ENCODE peak calls at places on chromosomes 13 and 19, in nine cellular contexts. M is GM23248, G is neural progenitor cell, Z is HCT116, Q is hepatocyte, E is GM23338, C is OCI-LY7, J is MM.1S, P is SK-N-SH. R is an unnamed sample.
A peak's percentile ranks its signal among the peaks of the same experiment; 100 is the strongest.

GRCh38 chr13:100128373-100128772 is 39.5 kb downstream of the PCCA start:
- DNase-seq in M (peak; percentile 17), G (no peak), Z (no peak), Q (peak; percentile 36), E (no peak), C (no peak), J (no peak), P (no peak), R (no peak)

GRCh38 chr13:102856603-102857002 is 10.8 kb downstream of the ERCC5 start:
- DNase-seq in M (peak; percentile 71), G (no peak), Z (no peak), Q (no peak), E (no peak), C (no peak), J (no peak), P (no peak), R (no peak)

GRCh38 chr19:45902651-45903625 is 525 bp upstream of the MYPOP start:
- DNase-seq in M (peak; percentile 98), G (peak; percentile 99), Z (peak; percentile 92), Q (peak; percentile 99), E (peak; percentile 97), C (peak; percentile 98), J (peak; percentile 98), P (peak; percentile 100), R (peak; percentile 97)

GRCh38 chr13:33186851-33187250 is 98.7 kb downstream of the STARD13 start:
- DNase-seq in M (peak; percentile 28), G (no peak), Z (no peak), Q (no peak), E (peak; percentile 65), C (no peak), J (no peak), P (no peak), R (peak; percentile 17)

GRCh38 chr13:98837896-98838295 is 85.4 kb upstream of the SLC15A1 start:
- DNase-seq in M (no peak), G (no peak), Z (no peak), Q (no peak), E (no peak), C (no peak), J (no peak), P (no peak), R (no peak)

GRCh38 chr13:106104281-106104901 is 431.1 kb downstream of the EFNB2 start:
- DNase-seq in M (peak; percentile 90), G (peak; percentile 20), Z (peak; percentile 78), Q (peak; percentile 33), E (no peak), C (no peak), J (no peak), P (no peak), R (peak; percentile 91)

GRCh38 chr13:29210676-29211075 is 384.8 kb downstream of the SLC7A1 start:
- DNase-seq in M (no peak), G (no peak), Z (no peak), Q (no peak), E (no peak), C (no peak), J (no peak), P (no peak), R (no peak)

GRCh38 chr19:1112254-1113208 is 8.7 kb downstream of the GPX4 start:
- DNase-seq in M (peak; percentile 43), G (peak; percentile 55), Z (no peak), Q (no peak), E (peak; percentile 83), C (no peak), J (no peak), P (peak; percentile 79), R (no peak)

GRCh38 chr13:29594710-29595379 is 643 bp downstream of the SLC7A1 start:
- DNase-seq in M (peak; percentile 90), G (peak; percentile 57), Z (no peak), Q (peak; percentile 77), E (peak; percentile 22), C (peak; percentile 72), J (no peak), P (peak; percentile 78), R (peak; percentile 47)

GRCh38 chr19:40191836-40192646 is 815 bp downstream of the MAP3K10 start:
- DNase-seq in M (peak; percentile 61), G (peak; percentile 89), Z (no peak), Q (peak; percentile 55), E (peak; percentile 85), C (peak; percentile 53), J (peak; percentile 22), P (peak; percentile 88), R (peak; percentile 2)

GRCh38 chr19:35348909-35349611 is 1.4 kb downstream of the FFAR1 start:
- DNase-seq in M (no peak), G (peak; percentile 40), Z (no peak), Q (no peak), E (peak; percentile 34), C (peak; percentile 93), J (no peak), P (no peak), R (no peak)

GRCh38 chr19:37389234-37389633 is 18.3 kb downstream of the ZNF527 start:
- DNase-seq in M (no peak), G (no peak), Z (no peak), Q (no peak), E (no peak), C (no peak), J (no peak), P (no peak), R (no peak)

GRCh38 chr19:21823224-21823623 is 12.8 kb downstream of the ZNF43 start:
- DNase-seq in M (no peak), G (no peak), Z (no peak), Q (no peak), E (no peak), C (no peak), J (no peak), P (no peak), R (no peak)

GRCh38 chr19:49889687-49890348 is 6.9 kb downstream of the IL4I1 start:
- DNase-seq in M (peak; percentile 82), G (peak; percentile 91), Z (peak; percentile 53), Q (peak; percentile 78), E (peak; percentile 94), C (peak; percentile 58), J (peak; percentile 42), P (peak; percentile 82), R (no peak)

GRCh38 chr13:25701304-25701703 is 329.5 kb downstream of the ATP8A2 start:
- DNase-seq in M (no peak), G (no peak), Z (no peak), Q (no peak), E (no peak), C (no peak), J (no peak), P (no peak), R (no peak)

GRCh38 chr13:25699056-25699455 is 327.3 kb downstream of the ATP8A2 start:
- DNase-seq in M (no peak), G (no peak), Z (no peak), Q (no peak), E (no peak), C (no peak), J (no peak), P (no peak), R (no peak)

GRCh38 chr13:25699600-25699999 is 327.8 kb downstream of the ATP8A2 start:
- DNase-seq in M (no peak), G (no peak), Z (no peak), Q (no peak), E (no peak), C (no peak), J (no peak), P (no peak), R (no peak)
- TF ChIP-seq EZH2phosphoT487 in M (no peak), G (no peak), Z (no peak), Q (no peak), E (no peak), C (no peak), J (no peak), P (no peak), R (no peak)

GRCh38 chr19:8459095-8459494 is 14.3 kb downstream of the HNRNPM start:
- DNase-seq in M (no peak), G (no peak), Z (no peak), Q (no peak), E (no peak), C (no peak), J (no peak), P (no peak), R (no peak)

GRCh38 chr19:8458380-8458779 is 13.6 kb downstream of the HNRNPM start:
- DNase-seq in M (no peak), G (no peak), Z (no peak), Q (no peak), E (no peak), C (no peak), J (no peak), P (no peak), R (no peak)

GRCh38 chr19:8461376-8461775 is 16.6 kb downstream of the HNRNPM start:
- DNase-seq in M (no peak), G (no peak), Z (no peak), Q (no peak), E (no peak), C (no peak), J (no peak), P (no peak), R (no peak)

GRCh38 chr19:8460516-8461298 is 15.9 kb downstream of the HNRNPM start:
- DNase-seq in M (peak; percentile 61), G (no peak), Z (no peak), Q (no peak), E (no peak), C (no peak), J (no peak), P (no peak), R (no peak)

GRCh38 chr19:8459520-8460260 is 14.9 kb downstream of the HNRNPM start:
- DNase-seq in M (peak; percentile 91), G (no peak), Z (no peak), Q (no peak), E (no peak), C (no peak), J (no peak), P (no peak), R (peak; percentile 84)
- TF ChIP-seq EZH2phosphoT487 in M (no peak), G (no peak), Z (no peak), Q (no peak), E (no peak), C (no peak), J (no peak), P (no peak), R (no peak)

GRCh38 chr13:75670496-75670895 is 34.4 kb downstream of the LMO7 start:
- DNase-seq in M (peak; percentile 61), G (no peak), Z (no peak), Q (no peak), E (no peak), C (no peak), J (no peak), P (no peak), R (peak; percentile 42)
- TF ChIP-seq EZH2phosphoT487 in M (no peak), G (no peak), Z (no peak), Q (no peak), E (no peak), C (no peak), J (no peak), P (no peak), R (no peak)

DNA sequence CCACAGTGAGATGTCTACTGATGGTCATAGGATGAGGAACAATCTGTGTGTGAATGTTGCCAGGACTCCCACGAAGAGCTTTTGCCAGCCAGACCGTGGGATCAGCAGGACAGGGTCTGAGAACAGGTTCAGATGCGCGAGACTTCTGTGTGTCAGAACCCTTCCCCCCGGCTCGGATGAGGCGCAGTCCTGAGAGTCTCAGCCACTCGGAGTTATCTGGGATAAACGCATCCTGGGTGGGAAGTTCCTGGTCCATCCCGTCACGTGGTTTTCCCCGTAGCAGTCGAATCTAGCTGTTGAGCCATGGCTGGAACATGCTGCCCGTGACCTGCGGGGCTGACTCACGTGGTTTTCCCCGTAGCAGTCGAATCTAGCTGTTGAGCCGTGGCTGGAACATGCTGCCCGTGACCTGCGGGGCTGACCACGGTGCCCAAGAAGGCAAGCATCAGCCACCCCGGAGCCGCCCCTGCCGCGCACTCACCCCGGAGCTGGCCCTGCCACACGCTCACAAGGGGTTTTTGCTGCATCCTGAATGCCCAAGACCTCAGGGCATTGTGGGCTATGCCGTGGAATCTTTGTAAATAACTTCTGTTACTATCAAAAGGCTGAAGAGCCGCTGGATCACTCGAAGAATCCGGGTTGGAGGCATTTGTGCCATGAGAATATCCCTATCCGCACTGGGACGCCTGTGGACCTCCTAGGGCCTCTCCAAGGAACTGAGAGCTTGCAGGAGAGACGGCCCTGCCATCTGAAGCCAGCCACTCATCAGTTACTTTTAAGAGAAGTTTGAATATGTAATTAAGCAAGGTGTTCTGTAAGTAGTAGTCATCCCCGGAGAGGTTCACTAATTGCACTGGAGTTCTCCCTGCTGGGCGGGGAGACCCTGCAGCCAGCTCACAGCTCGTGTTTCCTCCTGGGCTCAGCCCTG is 130.7 kb upstream of the MCF2L start:
- DNase-seq in M (no peak), G (no peak), Z (no peak), Q (no peak), E (no peak), C (no peak), J (no peak), P (no peak), R (no peak)
- TF ChIP-seq EZH2phosphoT487 in M (no peak), G (no peak), Z (no peak), Q (no peak), E (no peak), C (no peak), J (no peak), P (no peak), R (no peak)

R was measured in PC-3.